ENCODE peak calls at places on chromosomes 4 and X, in seven cellular contexts. D is ovary, M is tibial nerve, V is esophagus squamous epithelium, T is gastrocnemius medialis, G is stomach, N is suprapubic skin. L is an unnamed sample.
A peak's percentile ranks its signal among the peaks of the same experiment; 100 is the strongest.

GRCh38 chr4:57195622-57196021 is 85.4 kb upstream of the IGFBP7 start:
- DNase-seq in D (no peak), M (no peak), V (no peak), T (no peak), G (no peak), N (no peak), L (no peak)

GRCh38 chr4:151227731-151228130 is 49.2 kb upstream of the PRSS48 start:
- DNase-seq in D (peak; percentile 61), M (peak; percentile 81), V (no peak), T (peak; percentile 63), G (no peak), N (peak; percentile 83), L (no peak)

GRCh38 chr4:93617596-93617995 is 211.0 kb upstream of the ATOH1 start:
- DNase-seq in D (no peak), M (no peak), V (no peak), T (no peak), G (no peak), N (no peak), L (no peak)

GRCh38 chr4:4333265-4333706 is 43.2 kb downstream of the ZBTB49 start:
- DNase-seq in D (no peak), M (no peak), V (no peak), T (peak; percentile 18), G (peak; percentile 49), N (no peak), L (no peak)

GRCh38 chrX:110514498-110514897 is 155.8 kb downstream of the RTL9 start:
- DNase-seq in D (no peak), M (no peak), V (no peak), T (no peak), G (no peak), N (no peak), L (no peak)

GRCh38 chr4:182695842-182696241 is 221.3 kb downstream of the DCTD start:
- DNase-seq in D (no peak), M (no peak), V (no peak), T (no peak), G (no peak), N (no peak), L (no peak)

GRCh38 chrX:104047171-104047570 is 7.4 kb downstream of the H2BW2 start:
- DNase-seq in D (no peak), M (no peak), V (no peak), T (no peak), G (no peak), N (no peak), L (no peak)

GRCh38 chr4:2289311-2289954 is 27.5 kb upstream of the MXD4 start:
- DNase-seq in D (no peak), M (no peak), V (no peak), T (no peak), G (no peak), N (peak; percentile 69), L (no peak)

GRCh38 chrX:11759172-11759460 is 1.1 kb downstream of the MSL3 start:
- DNase-seq in D (no peak), M (no peak), V (no peak), T (no peak), G (no peak), N (no peak), L (no peak)

GRCh38 chr4:105894570-105895323 is 524 bp upstream of the NPNT start:
- DNase-seq in D (no peak), M (no peak), V (no peak), T (no peak), G (no peak), N (no peak), L (peak; percentile 18)

GRCh38 chr4:26275261-26275660 is 45.6 kb upstream of the RBPJ start:
- DNase-seq in D (no peak), M (no peak), V (no peak), T (no peak), G (no peak), N (no peak), L (no peak)
- TF ChIP-seq POLR2A in D (no peak), M (no peak), V (no peak), T (no peak), G (no peak), N (no peak), L (no peak)

DNA sequence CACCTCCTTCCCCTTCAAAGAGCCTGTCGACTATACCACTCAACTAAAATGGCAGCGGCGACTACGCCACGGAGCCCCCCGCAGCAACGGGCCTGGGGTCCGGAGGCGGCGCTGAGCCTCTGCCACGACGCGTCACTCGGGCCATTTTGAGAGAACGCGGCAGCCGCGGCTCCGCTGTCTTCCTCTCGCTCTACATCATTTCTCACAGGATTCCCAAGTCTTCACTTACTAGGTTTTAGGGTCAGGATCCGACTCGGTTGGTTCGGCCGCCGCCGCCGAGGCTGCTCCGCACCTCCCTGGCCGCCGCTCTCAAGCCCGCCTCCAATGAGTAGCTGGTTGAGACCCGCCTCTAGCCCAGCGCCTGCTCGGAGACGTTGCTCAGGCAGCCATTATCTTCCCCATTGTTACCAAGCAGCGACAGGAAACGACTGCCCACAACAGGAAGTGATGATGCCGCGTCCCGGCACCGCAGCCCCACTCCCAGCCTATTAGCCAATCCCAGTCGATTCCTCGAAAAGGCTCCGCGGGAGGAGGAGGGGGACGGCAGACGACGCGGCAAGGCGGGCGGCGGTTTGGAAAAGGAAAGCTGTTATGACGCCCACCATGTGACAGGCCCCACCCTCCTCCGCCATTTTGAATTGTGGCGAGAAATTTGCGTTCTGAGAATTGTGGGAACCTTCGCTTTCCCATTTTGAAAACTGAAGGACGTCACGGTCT is at the start of gene RLIM:
- DNase-seq in D (peak; percentile 94), M (peak; percentile 85), V (peak; percentile 79), T (peak; percentile 94), G (peak; percentile 92), N (peak; percentile 95), L (peak; percentile 63)
- TF ChIP-seq POLR2A in D (peak; percentile 83), M (peak; percentile 85), V (peak; percentile 84), T (peak; percentile 83), G (no peak), N (peak; percentile 35), L (peak; percentile 71)

GRCh38 chr4:119300388-119301131 is 21.4 kb downstream of the FABP2 start:
- DNase-seq in D (peak; percentile 92), M (peak; percentile 88), V (no peak), T (peak; percentile 93), G (peak; percentile 97), N (peak; percentile 97), L (peak; percentile 72)
- TF ChIP-seq POLR2A in D (peak; percentile 82), M (peak; percentile 75), V (peak; percentile 93), T (peak; percentile 74), G (peak; percentile 26), N (peak; percentile 79), L (peak; percentile 92)

GRCh38 chrX:139194571-139195280 is 335.8 kb upstream of the F9 start:
- DNase-seq in D (no peak), M (no peak), V (no peak), T (peak; percentile 79), G (peak; percentile 71), N (no peak), L (no peak)
- TF ChIP-seq POLR2A in D (no peak), M (no peak), V (no peak), T (peak; percentile 68), G (no peak), N (no peak), L (no peak)

DNA sequence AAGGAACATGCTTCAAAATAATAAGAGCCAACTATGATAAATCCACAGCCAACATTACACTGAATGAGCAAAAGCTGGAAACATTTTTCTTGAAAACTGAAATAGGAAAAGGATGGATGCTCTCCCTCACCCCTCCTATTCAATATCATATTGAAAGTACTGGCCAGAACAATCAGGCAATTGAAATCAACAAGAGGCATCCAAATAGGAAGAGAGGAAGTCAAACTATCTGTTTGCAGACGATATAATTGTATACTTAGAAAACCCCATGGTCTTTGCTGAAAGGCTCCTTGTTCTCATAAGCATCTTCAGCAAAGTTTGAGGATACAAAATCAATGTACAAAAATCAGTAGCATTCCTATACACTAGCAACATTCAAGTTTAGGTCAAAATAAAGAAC is 1562.5 kb upstream of the ADGRL3 start:
- DNase-seq in D (no peak), M (no peak), V (no peak), T (no peak), G (no peak), N (no peak), L (no peak)
- TF ChIP-seq POLR2A in D (no peak), M (no peak), V (no peak), T (no peak), G (no peak), N (no peak), L (no peak)

GRCh38 chrX:106436695-106437094 is 175.1 kb upstream of the RADX start:
- DNase-seq in D (no peak), M (no peak), V (no peak), T (no peak), G (no peak), N (no peak), L (no peak)

GRCh38 chrX:106437407-106437806 is 174.4 kb upstream of the RADX start:
- DNase-seq in D (no peak), M (no peak), V (no peak), T (no peak), G (no peak), N (no peak), L (no peak)
- TF ChIP-seq POLR2A in D (no peak), M (no peak), V (no peak), T (no peak), G (no peak), N (no peak), L (no peak)

GRCh38 chr4:38673109-38673978 is 9.3 kb downstream of the KLF3 start:
- DNase-seq in D (peak; percentile 69), M (peak; percentile 41), V (no peak), T (peak; percentile 29), G (peak; percentile 67), N (peak; percentile 86), L (no peak)
- TF ChIP-seq POLR2A in D (no peak), M (no peak), V (peak; percentile 26), T (no peak), G (no peak), N (no peak), L (no peak)

DNA sequence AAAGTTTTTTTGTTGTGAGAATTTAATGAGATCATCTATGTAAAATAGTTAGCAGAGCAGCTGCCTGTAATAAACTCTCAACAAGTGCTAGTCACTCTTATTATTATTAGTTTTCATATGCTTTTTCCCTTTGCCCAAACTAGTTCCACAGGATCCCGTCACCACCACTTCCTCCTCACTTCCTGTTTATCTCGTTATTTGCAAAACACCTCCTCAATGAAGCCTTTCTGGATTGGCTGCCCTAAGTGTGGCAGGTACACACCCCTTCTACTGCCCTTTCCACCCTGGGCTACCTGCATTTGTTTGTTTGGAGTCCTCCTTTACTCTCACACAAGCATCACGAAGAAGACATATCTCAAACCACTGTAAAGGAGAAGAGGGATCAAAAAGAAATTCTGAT is 54.4 kb upstream of the KLF3 start:
- DNase-seq in D (no peak), M (no peak), V (no peak), T (no peak), G (no peak), N (no peak), L (no peak)
- TF ChIP-seq POLR2A in D (no peak), M (no peak), V (no peak), T (no peak), G (no peak), N (no peak), L (no peak)

L was measured in GM12892.